ENCODE peak calls at places on chromosome 12, in five cellular contexts. O is NCI-H1092, Z is HTR-8/SVneo, Q is hepatocyte, P is HT1080. U is an unnamed sample.

GRCh38 chr12:17108877-17109520 is 503.0 kb upstream of the LMO3 start:
- DNase-seq in P (peak; percentile 80), O (peak; percentile 21), Z (no peak), Q (no peak), U (peak; percentile 81)

GRCh38 chr12:72289633-72290032 is 17.5 kb downstream of the TRHDE start:
- DNase-seq in O (no peak), Q (no peak), Z (no peak), P (no peak), U (peak; percentile 67)

GRCh38 chr12:116194935-116195431 is 82.5 kb downstream of the MED13L start:
- DNase-seq in Z (no peak), Q (no peak), P (no peak), O (no peak), U (no peak)

GRCh38 chr12:117321572-117321971 is 39.9 kb downstream of the NOS1 start:
- DNase-seq in Z (no peak), O (no peak), P (no peak), Q (no peak), U (peak; percentile 9)

GRCh38 chr12:57739387-57739786 is 845 bp upstream of the AGAP2 start:
- DNase-seq in O (no peak), Q (no peak), Z (no peak), P (no peak), U (no peak)

GRCh38 chr12:21819236-21819635 is 44.7 kb upstream of the KCNJ8 start:
- DNase-seq in Q (peak; percentile 11), O (no peak), P (no peak), Z (no peak), U (peak; percentile 23)

GRCh38 chr12:106049105-106049504 is 89.6 kb downstream of the NUAK1 start:
- DNase-seq in Q (peak; percentile 27), O (no peak), Z (no peak), P (no peak), U (no peak)

GRCh38 chr12:89350661-89351488 is 1.4 kb downstream of the DUSP6 start:
- DNase-seq in O (no peak), Z (no peak), Q (peak; percentile 16), P (no peak), U (peak; percentile 47)

GRCh38 chr12:80624986-80625530 is 82.4 kb upstream of the MYF6 start:
- DNase-seq in P (no peak), Z (no peak), O (no peak), Q (no peak), U (no peak)

GRCh38 chr12:117000316-117000715 is 89.6 kb downstream of the FBXW8 start:
- DNase-seq in Q (no peak), O (no peak), P (no peak), Z (no peak), U (no peak)

GRCh38 chr12:69904761-69905160 is 79.7 kb downstream of the MYRFL start:
- DNase-seq in P (no peak), Z (no peak), Q (no peak), O (no peak), U (no peak)

GRCh38 chr12:51020448-51021182 is 5.6 kb downstream of the SLC11A2 start:
- DNase-seq in O (no peak), Z (no peak), Q (no peak), P (no peak), U (no peak)

GRCh38 chr12:2336409-2336829 is 283.6 kb downstream of the CACNA1C start:
- DNase-seq in P (peak; percentile 94), Z (peak; percentile 91), Q (peak; percentile 82), O (no peak), U (peak; percentile 94)

GRCh38 chr12:89225401-89225800 is 126.9 kb downstream of the DUSP6 start:
- DNase-seq in O (no peak), P (peak; percentile 96), Z (peak; percentile 14), Q (peak; percentile 40), U (peak; percentile 92)

GRCh38 chr12:11174022-11174421 is 3.0 kb downstream of the SMIM10L1 start:
- DNase-seq in Z (no peak), P (no peak), Q (no peak), O (no peak), U (peak; percentile 5)

GRCh38 chr12:45130881-45131281 is 80.0 kb upstream of the DBX2 start:
- DNase-seq in Q (peak; percentile 68), O (peak; percentile 76), P (peak; percentile 61), Z (peak; percentile 56), U (peak; percentile 70)

GRCh38 chr12:112590281-112590680 is 171.5 kb downstream of the PTPN11 start:
- DNase-seq in Z (peak; percentile 10), P (peak; percentile 24), O (no peak), Q (no peak), U (peak; percentile 5)

GRCh38 chr12:132401982-132402381 is 72.6 kb upstream of the GALNT9 start:
- DNase-seq in Z (no peak), P (no peak), Q (no peak), O (no peak), U (no peak)

GRCh38 chr12:16076553-16076952 is 165.4 kb downstream of the DERA start:
- DNase-seq in P (peak; percentile 39), O (peak; percentile 36), Q (peak; percentile 41), Z (peak; percentile 2), U (peak; percentile 48)

GRCh38 chr12:89690925-89691324 is 17.7 kb downstream of the ATP2B1 start:
- DNase-seq in P (no peak), Q (no peak), Z (no peak), O (no peak), U (peak; percentile 23)

GRCh38 chr12:4505381-4505986 is 33.2 kb upstream of the RAD51AP1 start:
- DNase-seq in Z (no peak), O (no peak), Q (no peak), P (peak; percentile 15), U (peak; percentile 38)